ENCODE peak calls at places on chromosomes 2 and 18, in ten cellular contexts. U is NCI-H1417, G is epithelial cell of esophagus, P is stomach, L is HFFc6, T is RPMI8226, B is GM13977, A is substantia nigra, C is T-helper 2 cell, E is mucosa of gallbladder. O is an unnamed sample.

GRCh38 chr2:129619471-129619870 is 360.0 kb upstream of the RAB6C start:
- DNase-seq in C (no peak), B (no peak), T (no peak), L (no peak), E (peak; percentile 34), P (no peak), A (no peak), G (no peak), U (peak; percentile 72), O (peak; percentile 56)

GRCh38 chr2:207770602-207771404 is 1.1 kb upstream of the FZD5 start:
- DNase-seq in L (no peak), P (no peak), B (peak; percentile 44), U (no peak), C (no peak), E (no peak), G (no peak), T (peak; percentile 36), A (no peak), O (no peak)

GRCh38 chr18:39842042-39842791 is 2112.8 kb upstream of the PIK3C3 start:
- DNase-seq in U (peak; percentile 59), T (no peak), A (no peak), E (no peak), G (no peak), P (no peak), C (no peak), B (no peak), L (no peak), O (no peak)

GRCh38 chr2:37730037-37730813 is 58.8 kb upstream of the CDC42EP3 start:
- DNase-seq in B (no peak), A (no peak), E (no peak), P (no peak), T (no peak), U (peak; percentile 25), G (peak; percentile 5), L (no peak), C (no peak), O (no peak)

GRCh38 chr2:231985823-231986261 is 24.3 kb downstream of the DIS3L2 start:
- DNase-seq in C (no peak), E (no peak), B (no peak), A (no peak), G (peak; percentile 56), P (no peak), T (no peak), U (no peak), L (no peak), O (no peak)

GRCh38 chr2:177568393-177568792 is 175.8 kb downstream of the AGPS start:
- DNase-seq in C (no peak), G (no peak), P (no peak), L (no peak), A (no peak), U (no peak), T (no peak), B (peak; percentile 14), E (no peak), O (no peak)

GRCh38 chr2:99980200-99980599 is 162.2 kb downstream of the AFF3 start:
- DNase-seq in A (no peak), U (no peak), P (no peak), G (no peak), E (no peak), L (no peak), B (no peak), T (no peak), C (no peak), O (no peak)

GRCh38 chr2:32553829-32554432 is 73.9 kb upstream of the TTC27 start:
- DNase-seq in E (no peak), C (no peak), L (peak; percentile 13), P (no peak), G (peak; percentile 50), U (peak; percentile 59), B (peak; percentile 61), A (no peak), T (peak; percentile 60), O (peak; percentile 12)

GRCh38 chr18:38402509-38402908 is 836.9 kb upstream of the CELF4 start:
- DNase-seq in A (no peak), U (no peak), B (no peak), E (no peak), T (no peak), P (no peak), C (no peak), L (no peak), G (no peak), O (no peak)

O was measured in NCI-H526 treated with DMSO at 0.1 percent for 48 hours.